ENCODE peak calls at places on chromosomes 1 and 21, in seven cellular contexts. X is heart right ventricle, M is B cell, W is ovary, R is MM.1S, P is endothelial cell, D is mesothelial cell of epicardium. I is an unnamed sample.

GRCh38 chr1:98305362-98305761 is 356.2 kb upstream of the SNX7 start:
- DNase-seq in M (no peak), W (no peak), X (no peak), R (no peak), P (no peak), D (no peak), I (no peak)

GRCh38 chr1:205298191-205298994 is 23.2 kb downstream of the NUAK2 start:
- DNase-seq in W (no peak), P (no peak), D (no peak), R (no peak), M (no peak), X (no peak), I (no peak)

GRCh38 chr21:42983869-42984268 is 9.5 kb downstream of the PKNOX1 start:
- DNase-seq in M (no peak), D (no peak), X (no peak), P (no peak), R (no peak), W (no peak), I (no peak)

GRCh38 chr1:7278045-7278444 is 492.8 kb downstream of the CAMTA1 start:
- DNase-seq in D (no peak), X (no peak), W (no peak), R (no peak), P (no peak), M (no peak), I (peak)

GRCh38 chr1:189513091-189513490 is 964.6 kb downstream of the BRINP3 start:
- DNase-seq in W (no peak), M (no peak), X (no peak), P (no peak), D (no peak), R (no peak), I (no peak)

GRCh38 chr1:154845879-154846278 is 24.2 kb downstream of the KCNN3 start:
- DNase-seq in M (no peak), X (peak), D (no peak), W (no peak), R (no peak), P (no peak), I (no peak)

GRCh38 chr21:43825936-43826622 is 36.7 kb downstream of the RRP1 start:
- DNase-seq in D (no peak), R (no peak), P (no peak), X (no peak), W (no peak), M (no peak), I (no peak)

GRCh38 chr1:6603424-6603850 is 768 bp upstream of the KLHL21 start:
- DNase-seq in X (peak), W (peak), R (peak), M (peak), P (peak), D (no peak), I (peak)

GRCh38 chr1:222034790-222035189 is 292.9 kb upstream of the DUSP10 start:
- DNase-seq in R (no peak), X (no peak), M (no peak), P (no peak), D (no peak), W (no peak), I (no peak)

GRCh38 chr21:37155216-37155615 is 82.2 kb downstream of the TTC3 start:
- DNase-seq in D (no peak), W (no peak), M (no peak), X (no peak), R (no peak), P (no peak), I (no peak)
- TF ChIP-seq CTCF in D (no peak), W (no peak), M (no peak), X (no peak), R (no peak), P (no peak), I (no peak)

GRCh38 chr1:159214149-159214760 is 9.6 kb downstream of the ACKR1 start:
- DNase-seq in D (no peak), W (no peak), M (peak), X (no peak), P (peak), R (peak), I (no peak)
- TF ChIP-seq CTCF in D (peak), W (peak), M (peak), X (peak), P (peak), R (peak), I (peak)

DNA sequence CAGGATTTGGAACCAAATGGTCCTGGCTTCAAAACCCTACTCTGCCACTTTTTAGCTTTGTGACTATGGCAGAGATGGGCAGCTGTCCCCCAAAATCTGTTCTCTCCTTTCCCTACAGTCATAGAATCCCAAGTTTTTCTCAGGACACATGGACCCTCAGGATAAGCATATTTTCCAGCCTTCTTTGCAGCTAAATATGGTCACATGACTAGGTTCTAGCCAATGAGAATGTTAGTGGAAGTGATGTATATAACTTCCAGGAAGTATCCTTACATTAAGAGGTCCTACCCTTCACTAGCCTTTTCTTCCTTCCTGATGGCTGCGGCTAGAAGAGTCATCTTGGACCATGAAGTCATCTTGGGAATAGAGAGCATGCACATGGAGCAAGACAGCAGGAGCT is 5.9 kb downstream of the IGSF3 start:
- DNase-seq in D (no peak), X (no peak), M (no peak), W (no peak), P (no peak), R (no peak), I (no peak)
- TF ChIP-seq CTCF in D (no peak), X (no peak), M (no peak), W (no peak), P (no peak), R (no peak), I (no peak)

GRCh38 chr1:63073530-63074306 is 248.6 kb upstream of the FOXD3 start:
- DNase-seq in W (no peak), M (no peak), R (no peak), X (no peak), D (no peak), P (peak), I (no peak)
- TF ChIP-seq CTCF in W (no peak), M (no peak), R (peak), X (no peak), D (no peak), P (no peak), I (no peak)

GRCh38 chr1:203751051-203751450 is 13.9 kb upstream of the LAX1 start:
- DNase-seq in R (no peak), M (no peak), X (no peak), W (no peak), P (no peak), D (no peak), I (no peak)
- TF ChIP-seq CTCF in R (no peak), M (no peak), X (no peak), W (no peak), P (no peak), D (no peak), I (no peak)

GRCh38 chr1:226107471-226108460 is 45.2 kb downstream of the H3-3A start:
- DNase-seq in X (no peak), M (no peak), P (no peak), W (no peak), R (no peak), D (no peak), I (no peak)
- TF ChIP-seq CTCF in X (no peak), M (no peak), P (no peak), W (no peak), R (peak), D (no peak), I (no peak)

I was measured in mucosa of descending colon.